ENCODE peak calls at places on chromosomes 4 and X, in eight cellular contexts. S, W, E, D, C, M, Q and A are unnamed samples.

GRCh38 chr4:11223261-11223660 is 205.4 kb downstream of the HS3ST1 start:
- DNase-seq in S (no peak), W (no peak), E (no peak), D (no peak), C (no peak), M (no peak), Q (no peak), A (no peak)

GRCh38 chr4:176622251-176622968 is 170.3 kb downstream of the VEGFC start:
- DNase-seq in S (no peak), W (peak; percentile 81), E (no peak), D (no peak), C (no peak), M (no peak), Q (no peak), A (no peak)

GRCh38 chrX:126165721-126166401 is at the start of gene DCAF12L2:
- DNase-seq in S (no peak), W (no peak), E (peak; percentile 0), D (no peak), C (no peak), M (peak; percentile 70), Q (no peak), A (no peak)

GRCh38 chrX:87663421-87663820 is 145.8 kb downstream of the KLHL4 start:
- DNase-seq in S (no peak), W (no peak), E (no peak), D (no peak), C (no peak), M (no peak), Q (no peak), A (no peak)

GRCh38 chr4:138645289-138645688 is 370.3 kb upstream of the NOCT start:
- DNase-seq in S (no peak), W (no peak), E (no peak), D (no peak), C (no peak), M (no peak), Q (no peak), A (no peak)

GRCh38 chr4:150164956-150165355 is 86.7 kb downstream of the DCLK2 start:
- DNase-seq in S (no peak), W (no peak), E (no peak), D (no peak), C (no peak), M (no peak), Q (no peak), A (no peak)

GRCh38 chr4:173242466-173243250 is 74.0 kb downstream of the GALNT7 start:
- DNase-seq in S (no peak), W (no peak), E (no peak), D (no peak), C (no peak), M (no peak), Q (no peak), A (no peak)

GRCh38 chrX:40157228-40158035 is 59.7 kb upstream of the BCOR start:
- DNase-seq in S (no peak), W (no peak), E (no peak), D (no peak), C (no peak), M (no peak), Q (no peak), A (no peak)

GRCh38 chr4:139389102-139389501 is 64.8 kb upstream of the RAB33B start:
- DNase-seq in S (no peak), W (no peak), E (no peak), D (no peak), C (no peak), M (no peak), Q (no peak), A (no peak)

GRCh38 chr4:164095313-164096110 is 601.0 kb downstream of the TMA16 start:
- DNase-seq in S (no peak), W (no peak), E (no peak), D (no peak), C (no peak), M (no peak), Q (no peak), A (no peak)

GRCh38 chr4:6782147-6782845 is at the start of gene KIAA0232:
- DNase-seq in S (peak; percentile 82), W (peak; percentile 93), E (peak; percentile 76), D (peak; percentile 96), C (peak; percentile 94), M (peak; percentile 98), Q (peak; percentile 90), A (peak; percentile 92)

GRCh38 chr4:107913283-107913899 is 18.0 kb upstream of the CYP2U1 start:
- DNase-seq in S (no peak), W (peak; percentile 76), E (peak; percentile 12), D (no peak), C (no peak), M (no peak), Q (peak; percentile 53), A (peak; percentile 43)

GRCh38 chr4:20603671-20604313 is 96.5 kb upstream of the PACRGL start:
- DNase-seq in S (no peak), W (peak; percentile 83), E (no peak), D (no peak), C (no peak), M (no peak), Q (no peak), A (no peak)

GRCh38 chrX:46165411-46165810 is 379.8 kb downstream of the ZNF674 start:
- DNase-seq in S (no peak), W (peak; percentile 16), E (no peak), D (no peak), C (no peak), M (no peak), Q (no peak), A (no peak)

GRCh38 chr4:144154044-144154443 is 13.5 kb upstream of the GYPA start:
- DNase-seq in S (no peak), W (no peak), E (no peak), D (no peak), C (no peak), M (no peak), Q (no peak), A (no peak)

GRCh38 chr4:4921077-4921476 is 61.6 kb downstream of the MSX1 start:
- DNase-seq in S (no peak), W (no peak), E (no peak), D (no peak), C (no peak), M (no peak), Q (no peak), A (no peak)

GRCh38 chr4:187940299-187940698 is 55.3 kb upstream of the ZFP42 start:
- DNase-seq in S (no peak), W (peak; percentile 58), E (no peak), D (no peak), C (no peak), M (no peak), Q (no peak), A (no peak)

GRCh38 chrX:53291596-53291995 is 10.2 kb upstream of the IQSEC2 start:
- DNase-seq in S (no peak), W (no peak), E (no peak), D (no peak), C (no peak), M (no peak), Q (no peak), A (no peak)

GRCh38 chrX:42102586-42103282 is 179.4 kb upstream of the CASK start:
- DNase-seq in S (no peak), W (no peak), E (no peak), D (peak; percentile 17), C (no peak), M (no peak), Q (no peak), A (no peak)

GRCh38 chrX:11953615-11954014 is 184.7 kb upstream of the FRMPD4 start:
- DNase-seq in S (no peak), W (peak; percentile 86), E (peak; percentile 62), D (no peak), C (no peak), M (no peak), Q (no peak), A (no peak)

GRCh38 chr4:26181616-26182015 is 139.2 kb upstream of the RBPJ start:
- DNase-seq in S (no peak), W (peak; percentile 77), E (no peak), D (no peak), C (no peak), M (no peak), Q (no peak), A (no peak)

DNA sequence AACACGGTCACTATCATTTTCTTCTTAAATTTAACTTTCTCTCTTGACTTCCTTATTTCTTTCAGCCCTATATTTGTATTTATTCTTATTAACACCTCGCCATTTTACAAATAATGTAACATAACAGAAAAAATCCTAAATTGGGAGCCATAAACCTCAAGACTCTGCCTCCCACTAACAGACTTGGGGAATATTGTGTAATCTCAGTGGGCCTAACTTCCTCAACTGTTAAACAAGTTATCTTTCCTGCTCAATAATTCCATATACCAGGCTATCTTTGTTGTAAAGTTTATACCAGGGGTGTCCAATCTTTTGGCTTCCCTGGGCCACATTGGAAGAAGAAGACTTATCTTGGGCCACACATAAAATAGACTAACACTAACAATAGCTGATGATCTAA is 26.2 kb downstream of the PRSS12 start:
- DNase-seq in S (no peak), W (no peak), E (no peak), D (no peak), C (no peak), M (no peak), Q (no peak), A (no peak)
- H3K4me1 ChIP-seq in S (peaks cover 6% of the 10 kb centered on the region), W (peaks cover 2% of the 10 kb centered on the region), E (no peaks in the 10 kb centered on the region), D (no peaks in the 10 kb centered on the region), C (no peaks in the 10 kb centered on the region), M (no peaks in the 10 kb centered on the region), Q (no peaks in the 10 kb centered on the region), A (no peaks in the 10 kb centered on the region)

DNA sequence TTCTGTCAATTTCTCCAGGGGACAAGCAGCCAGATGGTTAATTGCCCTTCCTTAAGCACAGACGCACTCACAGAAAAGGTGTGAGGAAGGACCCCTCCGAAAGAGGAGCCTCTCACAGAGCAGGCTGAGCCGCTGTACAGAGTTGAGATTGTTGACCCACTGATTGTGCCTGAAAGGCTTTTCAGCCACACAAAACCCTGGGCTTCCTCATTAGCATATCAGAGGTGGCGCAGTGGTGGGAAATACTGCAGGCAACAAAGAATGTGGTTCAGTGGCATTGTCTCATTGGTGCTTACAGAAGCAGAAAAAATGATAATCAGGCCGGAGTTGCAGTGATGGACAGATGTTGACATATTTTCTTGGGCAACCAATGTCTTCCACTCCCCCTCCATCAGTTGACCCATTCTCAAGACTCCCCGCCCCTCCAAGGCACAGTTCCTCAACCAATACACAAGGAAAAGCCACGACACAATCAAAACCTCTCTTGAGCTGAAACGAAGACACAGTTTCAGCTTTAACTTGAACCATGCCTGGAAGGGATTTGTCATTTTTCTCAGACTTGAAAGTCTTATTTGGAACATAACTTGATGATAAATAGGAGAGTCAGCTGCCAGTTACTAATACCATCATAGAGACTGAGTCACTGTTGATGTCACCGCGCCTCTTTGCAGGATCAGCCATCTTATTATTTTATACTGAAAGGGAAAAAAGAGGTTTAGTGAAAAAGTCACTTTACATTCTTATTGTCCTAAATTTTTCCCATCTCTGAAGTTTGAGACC is 53.0 kb downstream of the ATXN3L start:
- DNase-seq in S (no peak), W (peak; percentile 49), E (no peak), D (no peak), C (no peak), M (no peak), Q (no peak), A (no peak)
- TF ChIP-seq POLR2A in S (no peak), W (no peak), E (no peak), D (no peak), C (no peak), M (no peak), Q (no peak), A (no peak)

GRCh38 chrX:33194876-33195433 is 16.4 kb downstream of the DMD start:
- DNase-seq in S (no peak), W (peak; percentile 33), E (no peak), D (no peak), C (no peak), M (no peak), Q (no peak), A (no peak)
- H3K4me3 ChIP-seq in S (no peak overlapping the region), W (peak overlapping the region; percentile 7), E (no peak overlapping the region), D (no peak overlapping the region), C (no peak overlapping the region), M (no peak overlapping the region), Q (no peak overlapping the region), A (no peak overlapping the region)

GRCh38 chrX:119684916-119685224 is 8.1 kb downstream of the SEPTIN6 start:
- DNase-seq in S (no peak), W (no peak), E (no peak), D (no peak), C (no peak), M (no peak), Q (no peak), A (no peak)
- H3K4me1 ChIP-seq in S (peaks cover 7% of the 10 kb centered on the region), W (peaks cover 5% of the 10 kb centered on the region), E (no peaks in the 10 kb centered on the region), D (no peaks in the 10 kb centered on the region), C (no peaks in the 10 kb centered on the region), M (peaks cover 52% of the 10 kb centered on the region), Q (no peaks in the 10 kb centered on the region), A (no peaks in the 10 kb centered on the region)